ENCODE peak calls at places on chromosomes 5 and 9, in five cellular contexts. I, A, L, M and T are unnamed samples.

GRCh38 chr9:134065720-134066419 is 2.0 kb downstream of the BRD3 start:
- DNase-seq in I (no peak), A (peak), L (peak), M (no peak), T (no peak)

GRCh38 chr5:139543423-139543991 is 17.6 kb upstream of the UBE2D2 start:
- DNase-seq in I (peak), A (no peak), L (no peak), M (peak), T (peak)

GRCh38 chr9:91177081-91177480 is 184.6 kb downstream of the AUH start:
- DNase-seq in I (no peak), A (no peak), L (no peak), M (no peak), T (no peak)

GRCh38 chr5:33423018-33423630 is 17.6 kb upstream of the TARS1 start:
- DNase-seq in I (no peak), A (no peak), L (peak), M (no peak), T (no peak)

GRCh38 chr5:16669776-16670175 is 53.0 kb upstream of the RETREG1 start:
- DNase-seq in I (no peak), A (no peak), L (no peak), M (no peak), T (no peak)

GRCh38 chr9:23123048-23123632 is 676.5 kb downstream of the DMRTA1 start:
- DNase-seq in I (peak), A (no peak), L (peak), M (peak), T (peak)

GRCh38 chr9:16266648-16267276 is 603.7 kb downstream of the BNC2 start:
- DNase-seq in I (peak), A (no peak), L (no peak), M (peak), T (peak)

GRCh38 chr9:113535756-113536155 is 72.2 kb downstream of the RGS3 start:
- DNase-seq in I (no peak), A (no peak), L (no peak), M (no peak), T (no peak)

GRCh38 chr5:68033961-68034581 is 181.5 kb upstream of the PIK3R1 start:
- DNase-seq in I (no peak), A (no peak), L (no peak), M (no peak), T (no peak)

GRCh38 chr9:93580654-93581380 is 4.4 kb downstream of the PHF2 start:
- DNase-seq in I (no peak), A (no peak), L (peak), M (no peak), T (no peak)
- TF ChIP-seq SUZ12 in I (no peak), A (no peak), L (no peak), M (no peak), T (no peak)

DNA sequence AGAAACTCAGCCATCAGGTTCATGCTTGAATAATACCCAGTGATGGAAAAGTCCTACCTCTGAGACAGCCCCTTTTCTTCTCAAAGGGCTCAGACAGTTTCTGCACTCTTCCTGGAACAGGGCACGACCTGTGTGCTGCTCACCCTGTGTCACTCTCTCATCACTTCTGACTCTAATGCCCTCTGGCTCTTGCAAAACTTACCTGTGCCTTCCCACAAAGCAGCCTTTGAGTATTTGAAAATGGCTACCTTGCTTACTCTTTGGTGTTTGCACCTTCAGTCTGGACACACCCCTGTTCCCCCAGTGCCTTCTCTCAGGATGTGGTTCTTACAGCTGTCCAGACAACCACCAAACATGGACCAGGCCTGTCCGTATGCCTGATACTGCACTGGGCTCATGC is 171.4 kb downstream of the GRIA1 start:
- DNase-seq in I (no peak), A (no peak), L (no peak), M (no peak), T (no peak)
- TF ChIP-seq SUZ12 in I (no peak), A (no peak), L (no peak), M (no peak), T (no peak)

DNA sequence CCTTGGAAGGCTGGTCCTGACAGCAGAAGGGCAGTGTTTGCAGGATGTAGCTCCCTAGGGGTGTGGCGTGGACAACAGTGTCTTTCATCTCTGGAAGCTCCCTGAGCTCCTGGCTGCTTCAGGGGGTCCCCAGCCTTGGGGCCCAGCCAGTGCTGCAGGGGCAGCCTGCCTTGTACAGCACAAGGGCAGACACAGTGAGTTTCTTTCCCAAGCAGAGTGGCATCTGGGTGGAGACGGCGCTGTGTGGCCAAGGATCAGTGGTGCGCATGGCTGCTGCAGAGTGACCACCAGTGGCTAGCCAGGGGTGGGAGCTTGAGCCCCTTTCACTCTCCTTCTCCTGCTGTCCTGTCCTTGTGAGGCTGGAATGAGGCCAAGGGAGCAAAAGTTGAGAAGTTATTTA is 7.6 kb upstream of the IRX4 start:
- DNase-seq in I (no peak), A (no peak), L (no peak), M (no peak), T (no peak)
- TF ChIP-seq SUZ12 in I (no peak), A (no peak), L (no peak), M (no peak), T (no peak)

GRCh38 chr5:54325610-54326311 is 15.4 kb upstream of the ARL15 start:
- DNase-seq in I (no peak), A (no peak), L (no peak), M (no peak), T (no peak)

GRCh38 chr5:54325272-54325609 is 14.9 kb upstream of the ARL15 start:
- DNase-seq in I (no peak), A (no peak), L (no peak), M (no peak), T (no peak)

GRCh38 chr5:54326662-54327145 is 16.3 kb upstream of the ARL15 start:
- DNase-seq in I (no peak), A (no peak), L (no peak), M (no peak), T (no peak)

GRCh38 chr5:54324651-54325271 is 14.4 kb upstream of the ARL15 start:
- DNase-seq in I (no peak), A (no peak), L (no peak), M (no peak), T (no peak)

DNA sequence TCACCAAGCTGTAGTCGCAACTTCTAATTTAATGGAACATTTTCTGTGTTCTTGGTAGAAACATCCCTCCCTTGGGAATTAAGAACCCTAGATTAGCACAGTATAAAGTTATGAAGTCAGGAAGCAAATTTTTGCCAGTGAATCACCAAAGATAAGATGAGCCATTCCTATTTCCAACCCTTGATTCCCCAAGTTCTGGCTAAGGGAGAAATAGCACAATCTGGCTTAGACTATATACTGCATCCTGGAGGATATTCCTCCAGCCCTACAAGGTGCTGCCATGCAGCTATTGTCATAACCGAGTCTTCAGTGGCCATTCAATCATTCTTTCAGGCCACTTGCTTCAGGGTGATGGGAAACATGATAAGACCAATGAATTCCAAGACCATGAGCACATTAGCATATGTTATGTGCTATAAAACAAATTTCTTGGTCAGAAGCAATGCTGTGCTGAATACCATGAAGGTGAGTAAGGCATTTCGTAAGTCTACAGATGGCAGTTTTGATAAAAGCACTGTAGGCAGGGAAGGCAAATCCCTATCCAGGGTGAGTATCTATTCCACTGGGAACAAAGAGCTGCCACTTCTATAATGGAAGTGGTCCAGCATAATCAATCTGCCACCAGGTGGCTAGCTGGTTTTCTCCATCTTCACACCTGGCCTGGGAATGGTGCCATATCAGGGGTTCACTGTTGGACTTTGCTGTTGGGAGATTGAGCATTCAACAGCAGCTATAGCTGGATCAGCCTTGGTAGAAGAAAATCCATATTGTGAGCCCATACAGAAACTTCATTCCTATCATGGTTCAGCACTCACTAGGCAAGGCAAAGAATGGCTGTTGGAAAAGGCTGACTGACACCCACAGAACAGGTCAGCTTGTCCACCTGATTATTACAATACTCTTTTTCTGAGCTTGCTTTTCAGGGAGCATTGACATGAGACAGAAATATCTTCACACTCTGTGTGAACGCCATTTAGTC is 19.6 kb upstream of the ARL15 start:
- DNase-seq in I (no peak), A (no peak), L (no peak), M (no peak), T (no peak)
- TF ChIP-seq SUZ12 in I (no peak), A (no peak), L (no peak), M (no peak), T (no peak)

DNA sequence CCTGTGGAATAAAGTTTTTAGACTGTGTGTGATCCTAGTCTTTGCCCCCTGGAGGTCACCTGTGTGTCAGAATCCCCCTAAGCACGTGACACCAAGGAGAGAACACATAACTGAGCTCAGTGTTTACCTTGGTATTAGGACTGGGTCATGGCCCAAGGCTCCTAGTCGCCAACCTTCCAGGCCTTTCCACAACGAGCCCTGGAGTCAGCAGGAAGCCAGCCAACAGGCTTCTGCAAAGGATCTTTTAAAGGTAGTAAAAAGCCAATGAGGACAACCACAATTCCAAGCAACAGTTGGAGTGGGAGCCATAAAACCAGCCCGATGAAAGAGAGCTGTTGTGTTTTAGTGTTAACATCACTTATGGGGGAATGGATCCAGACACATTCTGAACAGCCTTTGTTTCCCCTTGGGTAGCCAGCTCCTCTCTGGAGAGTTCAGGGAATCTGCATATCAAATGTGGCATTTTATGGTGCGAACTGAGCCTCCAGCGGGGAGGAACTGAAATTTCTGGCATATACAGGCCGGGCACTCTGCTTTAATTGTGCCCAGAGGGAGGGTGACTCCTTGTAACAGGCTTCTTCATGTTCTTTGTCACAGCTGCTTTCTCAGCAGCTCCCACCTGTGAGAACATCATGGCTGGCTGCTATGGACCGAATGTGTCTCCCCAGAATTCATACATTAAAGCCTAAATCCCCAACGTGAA is 239.9 kb downstream of the FSTL4 start:
- DNase-seq in I (no peak), A (no peak), L (no peak), M (no peak), T (no peak)
- TF ChIP-seq SUZ12 in I (no peak), A (no peak), L (no peak), M (no peak), T (no peak)